ENCODE peak calls at places on chromosomes 3 and 15, in six cellular contexts. X is HCT116, Z is GM12891, U is GM12878, K is sigmoid colon, H is upper lobe of left lung. M is an unnamed sample.

GRCh38 chr3:177679568-177680441 is 482.5 kb upstream of the TBL1XR1 start:
- DNase-seq in X (no peak), Z (no peak), U (no peak), K (no peak), H (no peak), M (no peak)

GRCh38 chr3:175741951-175742350 is 882.8 kb downstream of the NAALADL2 start:
- DNase-seq in X (no peak), Z (no peak), U (no peak), K (no peak), H (no peak), M (no peak)

GRCh38 chr3:2543247-2543646 is 444.6 kb downstream of the CNTN4 start:
- DNase-seq in X (no peak), Z (no peak), U (no peak), K (no peak), H (no peak), M (no peak)

GRCh38 chr3:46935168-46935858 is 41.2 kb downstream of the CCDC12 start:
- DNase-seq in X (peak), Z (no peak), U (no peak), K (peak), H (no peak), M (no peak)

GRCh38 chr15:28982886-28983285 is 97.1 kb downstream of the APBA2 start:
- DNase-seq in X (no peak), Z (no peak), U (no peak), K (no peak), H (no peak), M (no peak)

GRCh38 chr3:153166206-153166605 is 4.2 kb downstream of the RAP2B start:
- DNase-seq in X (no peak), Z (no peak), U (no peak), K (no peak), H (no peak), M (no peak)

GRCh38 chr3:107990926-107991325 is 99.9 kb downstream of the CD47 start:
- DNase-seq in X (no peak), Z (no peak), U (no peak), K (no peak), H (no peak), M (no peak)

GRCh38 chr3:130609580-130609979 is 92.6 kb downstream of the COL6A6 start:
- DNase-seq in X (no peak), Z (no peak), U (no peak), K (no peak), H (no peak), M (no peak)

GRCh38 chr3:4340411-4341335 is 37.5 kb downstream of the SETMAR start:
- DNase-seq in X (no peak), Z (no peak), U (no peak), K (no peak), H (no peak), M (no peak)

GRCh38 chr3:13236774-13237173 is 163.5 kb upstream of the IQSEC1 start:
- DNase-seq in X (no peak), Z (no peak), U (no peak), K (no peak), H (no peak), M (no peak)

GRCh38 chr15:82047493-82048446 is 2.0 kb upstream of the MEX3B start:
- DNase-seq in X (no peak), Z (no peak), U (no peak), K (no peak), H (no peak), M (no peak)

GRCh38 chr3:53799338-53799865 is 46.8 kb downstream of the CHDH start:
- DNase-seq in X (no peak), Z (no peak), U (no peak), K (no peak), H (no peak), M (no peak)

GRCh38 chr15:44536298-44536961 is 517 bp upstream of the EIF3J start:
- DNase-seq in X (peak), Z (no peak), U (no peak), K (no peak), H (peak), M (no peak)

GRCh38 chr15:77421370-77421700 is 647 bp downstream of the HMG20A start:
- DNase-seq in X (no peak), Z (no peak), U (no peak), K (no peak), H (no peak), M (no peak)

GRCh38 chr15:77426377-77426776 is 5.7 kb downstream of the HMG20A start:
- DNase-seq in X (no peak), Z (no peak), U (no peak), K (no peak), H (no peak), M (no peak)

GRCh38 chr15:77420610-77421369 is at the start of gene HMG20A:
- DNase-seq in X (peak), Z (peak), U (peak), K (peak), H (peak), M (peak)

GRCh38 chr15:77426871-77427270 is 6.2 kb downstream of the HMG20A start:
- DNase-seq in X (no peak), Z (no peak), U (no peak), K (no peak), H (no peak), M (no peak)

DNA sequence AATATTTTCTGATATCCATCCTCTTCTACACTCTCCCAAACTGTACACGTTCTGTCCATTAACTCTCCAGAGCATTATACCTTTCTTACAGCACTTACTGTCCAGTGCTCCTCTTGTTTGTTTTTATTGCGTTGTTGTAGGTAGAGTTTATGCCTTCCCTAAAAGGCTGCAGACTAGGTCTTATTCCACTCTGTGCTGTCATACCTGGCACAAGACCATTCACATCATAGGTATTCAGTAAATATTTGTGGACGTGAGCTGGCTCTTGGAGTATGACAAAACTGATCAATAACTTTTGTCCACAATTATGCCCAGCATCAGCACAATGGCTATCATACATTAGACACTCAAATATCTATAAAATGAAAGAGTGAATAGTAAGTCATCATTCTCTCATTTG is 4.4 kb downstream of the HMG20A start:
- DNase-seq in X (no peak), Z (no peak), U (no peak), K (no peak), H (no peak), M (no peak)
- TF ChIP-seq POLR2A in X (no peak), Z (no peak), U (no peak), K (no peak), H (no peak), M (no peak)

GRCh38 chr3:186625600-186626042 is 12.8 kb downstream of the AHSG start:
- DNase-seq in X (no peak), Z (no peak), U (no peak), K (no peak), H (no peak), M (no peak)

GRCh38 chr3:186621894-186622650 is 9.2 kb downstream of the AHSG start:
- DNase-seq in X (no peak), Z (no peak), U (no peak), K (no peak), H (no peak), M (no peak)

GRCh38 chr3:186622651-186623310 is 9.9 kb downstream of the AHSG start:
- DNase-seq in X (no peak), Z (no peak), U (no peak), K (no peak), H (no peak), M (no peak)

GRCh38 chr3:186626254-186626847 is 13.5 kb downstream of the AHSG start:
- DNase-seq in X (no peak), Z (no peak), U (no peak), K (no peak), H (no peak), M (no peak)

DNA sequence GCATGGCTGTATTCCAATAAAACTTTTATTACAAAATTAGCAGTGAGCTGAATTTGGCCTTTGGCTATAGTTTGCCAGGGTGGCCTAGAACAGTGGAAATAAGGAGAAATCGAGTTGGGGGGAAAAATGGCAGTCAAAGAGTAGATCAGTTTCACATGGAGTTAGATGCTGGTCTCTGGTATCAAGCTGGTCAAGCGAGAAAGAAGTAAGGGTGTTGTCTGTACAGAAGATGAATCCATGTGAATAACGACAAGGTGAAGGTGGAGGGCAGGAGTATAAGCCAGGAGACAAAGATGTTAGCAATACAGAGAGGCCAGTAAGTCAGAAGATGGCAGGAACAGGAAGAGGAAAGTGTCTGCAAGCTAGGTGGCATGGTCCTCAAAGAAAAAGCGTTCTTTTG is 11.7 kb downstream of the AHSG start:
- DNase-seq in X (no peak), Z (no peak), U (no peak), K (no peak), H (no peak), M (no peak)
- TF ChIP-seq POLR2AphosphoS5 in X (no peak), Z (no peak), U (no peak), K (no peak), H (no peak), M (no peak)

GRCh38 chr15:37100109-37100873 is at the start of gene MEIS2:
- DNase-seq in X (peak), Z (peak), U (peak), K (peak), H (peak), M (peak)

GRCh38 chr15:37102315-37103021 is 2.1 kb upstream of the MEIS2 start:
- DNase-seq in X (no peak), Z (no peak), U (no peak), K (peak), H (peak), M (no peak)

GRCh38 chr15:37103475-37104071 is 3.2 kb upstream of the MEIS2 start:
- DNase-seq in X (no peak), Z (no peak), U (no peak), K (no peak), H (no peak), M (no peak)

GRCh38 chr15:37099321-37100108 is 834 bp downstream of the MEIS2 start:
- DNase-seq in X (peak), Z (no peak), U (no peak), K (peak), H (no peak), M (no peak)

DNA sequence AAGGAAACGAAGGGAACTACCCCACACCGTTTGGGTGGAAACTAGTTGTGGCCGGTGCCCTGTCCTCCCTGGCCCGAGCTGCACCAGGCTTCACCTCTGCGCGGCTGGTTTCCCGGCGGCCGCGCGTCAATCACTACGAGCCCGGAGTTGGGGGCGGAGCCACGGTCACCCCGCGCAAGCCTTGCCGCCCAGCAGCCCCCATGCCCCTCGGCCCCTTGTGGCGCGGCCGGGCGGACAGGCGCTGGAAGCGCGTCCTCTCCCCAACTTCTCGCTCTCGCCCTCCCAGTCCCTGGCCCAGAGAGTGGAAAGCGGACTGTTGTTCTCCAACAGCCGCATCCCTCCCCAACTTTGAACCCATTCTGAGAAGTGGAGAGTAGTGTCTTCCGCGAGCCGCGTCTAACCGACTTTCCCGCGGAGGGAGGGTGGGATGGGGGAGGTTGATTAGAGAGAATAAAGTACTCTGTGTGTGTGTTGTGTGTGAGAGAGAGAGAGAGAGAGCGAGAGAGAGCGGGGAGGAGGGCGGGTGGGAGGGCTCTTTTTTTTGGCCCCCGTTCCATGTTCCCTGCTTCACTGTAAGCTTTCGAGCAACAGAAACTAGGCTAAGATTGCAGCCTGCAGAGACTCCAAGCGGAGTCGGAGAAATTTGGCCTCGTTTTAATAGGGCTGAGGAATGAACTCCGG is 1.4 kb upstream of the MEIS2 start:
- DNase-seq in X (peak), Z (no peak), U (no peak), K (peak), H (peak), M (peak)
- TF ChIP-seq POLR2A in X (no peak), Z (no peak), U (peak), K (peak), H (no peak), M (no peak)

GRCh38 chr15:63502843-63503738 is 1.3 kb upstream of the USP3 start:
- DNase-seq in X (peak), Z (peak), U (peak), K (peak), H (peak), M (no peak)
- TF ChIP-seq POLR2AphosphoS5 in X (peak), Z (no peak), U (no peak), K (peak), H (peak), M (no peak)

DNA sequence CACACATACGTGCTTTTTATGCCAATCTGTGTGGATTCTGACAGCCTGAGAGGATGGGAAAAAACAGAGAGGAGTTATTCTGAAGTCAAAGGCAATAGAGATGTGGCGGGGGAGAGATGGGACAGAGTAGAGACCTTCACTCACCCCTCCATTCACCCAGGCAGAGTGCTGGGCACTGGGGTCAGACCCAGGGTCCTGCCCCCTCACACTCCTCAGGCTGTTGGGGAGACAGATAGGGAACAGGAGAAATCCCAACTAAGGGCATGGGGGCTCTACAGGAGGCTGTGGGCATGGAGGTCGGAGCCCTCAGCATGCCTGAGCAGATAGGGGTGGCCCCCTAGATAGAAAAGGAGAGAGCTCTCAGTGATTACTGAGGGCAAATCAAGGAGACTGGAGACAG is 30.3 kb downstream of the SLC22A14 start:
- DNase-seq in X (no peak), Z (no peak), U (no peak), K (no peak), H (no peak), M (no peak)
- TF ChIP-seq POLR2A in X (no peak), Z (no peak), U (no peak), K (no peak), H (no peak), M (no peak)

GRCh38 chr3:69200384-69201068 is 78.1 kb upstream of the LMOD3 start:
- DNase-seq in X (no peak), Z (no peak), U (no peak), K (no peak), H (no peak), M (no peak)
- TF ChIP-seq POLR2AphosphoS5 in X (peak), Z (no peak), U (no peak), K (no peak), H (no peak), M (no peak)

GRCh38 chr3:193660698-193661400 is 67.8 kb downstream of the OPA1 start:
- DNase-seq in X (no peak), Z (no peak), U (no peak), K (no peak), H (no peak), M (no peak)
- TF ChIP-seq POLR2A in X (no peak), Z (no peak), U (no peak), K (no peak), H (no peak), M (no peak)